ENCODE peak calls at places on chromosomes 12 and 14, in nine cellular contexts. One of them, this sample, is unnamed.
A peak's percentile ranks its signal among the peaks of the same experiment; 100 is the strongest.

GRCh38 chr12:10285919-10286318 is 21.8 kb upstream of the KLRD1 start:
- DNase-seq in left lung: no peak
- DNase-seq in fibroblast of pulmonary artery: no peak
- DNase-seq in OCI-LY7: peak; percentile 78
- DNase-seq in body of pancreas: no peak
- DNase-seq in tibial nerve: no peak
- DNase-seq in cardiac fibroblast: no peak
- DNase-seq in BE2C: no peak
- DNase-seq in right lobe of liver: no peak
- DNase-seq in this sample: peak; percentile 11

GRCh38 chr14:90114554-90114953 is 52.8 kb downstream of the KCNK13 start:
- DNase-seq in cardiac fibroblast: no peak
- DNase-seq in BE2C: peak; percentile 42
- DNase-seq in right lobe of liver: no peak
- DNase-seq in OCI-LY7: no peak
- DNase-seq in left lung: no peak
- DNase-seq in body of pancreas: no peak
- DNase-seq in fibroblast of pulmonary artery: no peak
- DNase-seq in tibial nerve: no peak
- DNase-seq in this sample: no peak

GRCh38 chr12:110704231-110704630 is 15.3 kb upstream of the HVCN1 start:
- DNase-seq in right lobe of liver: no peak
- DNase-seq in cardiac fibroblast: no peak
- DNase-seq in BE2C: no peak
- DNase-seq in body of pancreas: no peak
- DNase-seq in left lung: no peak
- DNase-seq in tibial nerve: no peak
- DNase-seq in fibroblast of pulmonary artery: no peak
- DNase-seq in OCI-LY7: no peak
- DNase-seq in this sample: no peak

GRCh38 chr12:84920331-84920730 is 7.7 kb upstream of the SLC6A15 start:
- DNase-seq in cardiac fibroblast: no peak
- DNase-seq in body of pancreas: no peak
- DNase-seq in fibroblast of pulmonary artery: peak; percentile 35
- DNase-seq in right lobe of liver: no peak
- DNase-seq in tibial nerve: no peak
- DNase-seq in OCI-LY7: no peak
- DNase-seq in BE2C: no peak
- DNase-seq in left lung: no peak
- DNase-seq in this sample: no peak

GRCh38 chr12:51911788-51912711 is 4.7 kb downstream of the ACVRL1 start:
- DNase-seq in body of pancreas: no peak
- DNase-seq in left lung: no peak
- DNase-seq in OCI-LY7: no peak
- DNase-seq in cardiac fibroblast: peak; percentile 51
- DNase-seq in tibial nerve: no peak
- DNase-seq in right lobe of liver: peak; percentile 51
- DNase-seq in BE2C: peak; percentile 56
- DNase-seq in fibroblast of pulmonary artery: peak; percentile 56
- DNase-seq in this sample: no peak

GRCh38 chr14:104118006-104118844 is 20.2 kb upstream of the KIF26A start:
- DNase-seq in right lobe of liver: peak; percentile 53
- DNase-seq in left lung: no peak
- DNase-seq in fibroblast of pulmonary artery: no peak
- DNase-seq in cardiac fibroblast: no peak
- DNase-seq in tibial nerve: no peak
- DNase-seq in body of pancreas: peak; percentile 14
- DNase-seq in OCI-LY7: no peak
- DNase-seq in BE2C: peak; percentile 9
- DNase-seq in this sample: no peak

GRCh38 chr14:26598081-26598671 is 343 bp upstream of the NOVA1 start:
- DNase-seq in OCI-LY7: no peak
- DNase-seq in left lung: peak; percentile 57
- DNase-seq in BE2C: peak; percentile 89
- DNase-seq in tibial nerve: peak; percentile 88
- DNase-seq in cardiac fibroblast: peak; percentile 98
- DNase-seq in right lobe of liver: peak; percentile 67
- DNase-seq in body of pancreas: peak; percentile 79
- DNase-seq in fibroblast of pulmonary artery: peak; percentile 98
- DNase-seq in this sample: no peak

GRCh38 chr12:67648306-67649164 is at the start of gene DYRK2:
- DNase-seq in OCI-LY7: peak; percentile 89
- DNase-seq in body of pancreas: peak; percentile 79
- DNase-seq in tibial nerve: peak; percentile 70
- DNase-seq in right lobe of liver: peak; percentile 83
- DNase-seq in left lung: peak; percentile 81
- DNase-seq in fibroblast of pulmonary artery: peak; percentile 78
- DNase-seq in BE2C: peak; percentile 90
- DNase-seq in cardiac fibroblast: peak; percentile 86
- DNase-seq in this sample: peak; percentile 89

GRCh38 chr12:46401703-46402102 is 29.1 kb upstream of the SLC38A2 start:
- DNase-seq in right lobe of liver: no peak
- DNase-seq in fibroblast of pulmonary artery: peak; percentile 72
- DNase-seq in cardiac fibroblast: peak; percentile 87
- DNase-seq in OCI-LY7: no peak
- DNase-seq in body of pancreas: peak; percentile 43
- DNase-seq in left lung: no peak
- DNase-seq in BE2C: peak; percentile 30
- DNase-seq in tibial nerve: no peak
- DNase-seq in this sample: no peak
- TF ChIP-seq CTCF in right lobe of liver: no peak
- TF ChIP-seq CTCF in fibroblast of pulmonary artery: peak; percentile 52
- TF ChIP-seq CTCF in cardiac fibroblast: peak; percentile 50
- TF ChIP-seq CTCF in OCI-LY7: no peak
- TF ChIP-seq CTCF in body of pancreas: peak; percentile 49
- TF ChIP-seq CTCF in left lung: no peak
- TF ChIP-seq CTCF in BE2C: peak; percentile 24
- TF ChIP-seq CTCF in tibial nerve: peak; percentile 26
- TF ChIP-seq CTCF in this sample: no peak

DNA sequence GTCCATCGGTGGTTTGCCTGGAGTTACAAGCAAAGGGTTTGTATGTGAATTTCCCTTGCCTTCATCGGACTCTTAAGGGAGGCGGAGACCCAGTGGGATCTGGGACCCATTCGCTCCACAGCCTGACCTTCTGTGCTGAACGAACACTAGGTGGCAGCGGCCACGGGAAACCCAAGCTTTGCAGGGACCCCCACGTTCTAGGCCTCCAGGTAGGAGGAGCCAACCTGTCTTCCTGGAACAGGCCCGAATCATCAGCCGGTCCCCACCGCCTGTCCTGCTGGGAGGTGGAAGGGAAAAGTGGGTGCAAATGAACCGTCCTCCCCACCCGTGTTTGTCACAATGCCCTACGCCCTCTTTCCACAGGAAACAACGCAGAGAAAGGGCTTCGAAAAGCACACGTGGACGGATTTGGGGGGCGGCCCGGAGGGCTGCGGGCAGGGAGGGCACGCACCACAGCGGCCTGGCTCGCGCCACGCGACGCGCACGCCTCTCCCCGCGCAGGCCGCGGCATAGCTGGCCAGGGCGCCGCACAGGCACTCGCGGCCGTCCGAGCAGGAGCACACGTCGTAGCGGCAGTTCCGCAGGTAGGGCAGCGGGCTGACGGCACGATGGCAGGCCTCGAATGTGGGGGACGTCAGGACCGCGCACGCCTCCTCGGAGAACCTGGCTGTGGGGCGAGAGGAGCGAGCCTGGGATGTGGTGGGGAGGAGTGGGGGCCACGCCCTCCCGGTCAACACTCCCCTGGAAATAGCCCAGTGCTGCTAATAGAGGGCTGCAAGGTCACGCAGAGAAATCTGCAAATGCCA is 67.9 kb downstream of the VWF start:
- DNase-seq in BE2C: peak; percentile 60
- DNase-seq in body of pancreas: no peak
- DNase-seq in OCI-LY7: peak; percentile 52
- DNase-seq in left lung: no peak
- DNase-seq in right lobe of liver: peak; percentile 53
- DNase-seq in tibial nerve: no peak
- DNase-seq in cardiac fibroblast: no peak
- DNase-seq in fibroblast of pulmonary artery: no peak
- DNase-seq in this sample: no peak
- H3K4me3 ChIP-seq in BE2C: no peak overlapping the region
- H3K4me3 ChIP-seq in body of pancreas: no peak overlapping the region
- H3K4me3 ChIP-seq in OCI-LY7: no peak overlapping the region
- H3K4me3 ChIP-seq in left lung: no peak overlapping the region
- H3K4me3 ChIP-seq in right lobe of liver: no peak overlapping the region
- H3K4me3 ChIP-seq in tibial nerve: no peak overlapping the region
- H3K4me3 ChIP-seq in cardiac fibroblast: no peak overlapping the region
- H3K4me3 ChIP-seq in fibroblast of pulmonary artery: no peak overlapping the region
- H3K4me3 ChIP-seq in this sample: no peak overlapping the region

GRCh38 chr12:50181691-50182090 is 14.5 kb upstream of the CERS5 start:
- DNase-seq in cardiac fibroblast: no peak
- DNase-seq in left lung: no peak
- DNase-seq in OCI-LY7: no peak
- DNase-seq in BE2C: no peak
- DNase-seq in tibial nerve: no peak
- DNase-seq in body of pancreas: no peak
- DNase-seq in fibroblast of pulmonary artery: no peak
- DNase-seq in right lobe of liver: no peak
- DNase-seq in this sample: no peak
- TF ChIP-seq CTCF in cardiac fibroblast: no peak
- TF ChIP-seq CTCF in left lung: no peak
- TF ChIP-seq CTCF in OCI-LY7: no peak
- TF ChIP-seq CTCF in BE2C: no peak
- TF ChIP-seq CTCF in tibial nerve: no peak
- TF ChIP-seq CTCF in body of pancreas: no peak
- TF ChIP-seq CTCF in fibroblast of pulmonary artery: no peak
- TF ChIP-seq CTCF in right lobe of liver: no peak
- TF ChIP-seq CTCF in this sample: no peak

GRCh38 chr14:74611672-74612345 is at the start of gene LTBP2:
- DNase-seq in OCI-LY7: no peak
- DNase-seq in tibial nerve: no peak
- DNase-seq in body of pancreas: peak; percentile 35
- DNase-seq in cardiac fibroblast: no peak
- DNase-seq in right lobe of liver: no peak
- DNase-seq in fibroblast of pulmonary artery: no peak
- DNase-seq in left lung: no peak
- DNase-seq in BE2C: no peak
- DNase-seq in this sample: no peak

GRCh38 chr14:74610866-74611671 is 968 bp downstream of the LTBP2 start:
- DNase-seq in body of pancreas: no peak
- DNase-seq in fibroblast of pulmonary artery: peak; percentile 53
- DNase-seq in OCI-LY7: no peak
- DNase-seq in cardiac fibroblast: peak; percentile 53
- DNase-seq in tibial nerve: no peak
- DNase-seq in left lung: no peak
- DNase-seq in right lobe of liver: no peak
- DNase-seq in BE2C: no peak
- DNase-seq in this sample: no peak

GRCh38 chr14:74614508-74615495 is 2.8 kb upstream of the LTBP2 start:
- DNase-seq in left lung: no peak
- DNase-seq in body of pancreas: no peak
- DNase-seq in cardiac fibroblast: no peak
- DNase-seq in fibroblast of pulmonary artery: no peak
- DNase-seq in OCI-LY7: no peak
- DNase-seq in tibial nerve: no peak
- DNase-seq in right lobe of liver: no peak
- DNase-seq in BE2C: no peak
- DNase-seq in this sample: no peak

GRCh38 chr14:74612346-74613021 is 447 bp upstream of the LTBP2 start:
- DNase-seq in OCI-LY7: peak; percentile 86
- DNase-seq in left lung: peak; percentile 75
- DNase-seq in BE2C: peak; percentile 88
- DNase-seq in tibial nerve: peak; percentile 65
- DNase-seq in body of pancreas: peak; percentile 84
- DNase-seq in right lobe of liver: peak; percentile 82
- DNase-seq in fibroblast of pulmonary artery: peak; percentile 83
- DNase-seq in cardiac fibroblast: peak; percentile 85
- DNase-seq in this sample: peak; percentile 82

DNA sequence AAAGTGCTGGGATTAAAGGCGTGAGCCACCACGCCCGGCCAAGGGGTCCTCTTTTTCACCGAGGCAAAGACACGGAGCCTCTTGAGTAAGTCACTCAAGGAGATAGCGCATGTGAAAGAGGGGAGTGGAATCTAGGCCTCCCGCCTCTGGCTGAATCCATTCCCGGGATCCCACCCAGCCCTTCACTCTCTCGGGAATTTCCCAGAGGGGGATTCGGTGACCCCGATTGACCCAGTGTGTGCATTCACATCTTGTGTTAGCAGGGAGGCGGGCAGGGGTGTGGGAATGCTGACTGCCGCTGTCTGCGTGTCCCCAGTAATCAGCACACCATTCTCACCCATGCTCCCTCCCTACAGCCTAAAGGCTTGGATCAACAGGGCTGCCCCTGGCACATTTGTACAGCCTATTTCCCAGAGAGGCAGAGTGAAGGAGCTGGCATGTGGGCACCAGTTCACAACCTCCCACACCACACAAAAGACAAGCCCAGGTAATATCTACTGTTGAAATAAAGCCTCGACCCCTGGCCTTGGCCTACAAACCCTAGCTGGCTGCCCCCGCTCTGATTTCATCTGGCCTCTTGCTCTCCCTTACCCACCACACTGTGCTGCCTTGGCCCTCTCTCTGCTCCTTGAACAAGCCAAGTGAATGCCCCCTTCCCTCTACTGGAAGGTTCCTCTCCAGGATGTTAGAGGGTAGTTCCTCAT is 1.3 kb upstream of the LTBP2 start:
- DNase-seq in BE2C: no peak
- DNase-seq in fibroblast of pulmonary artery: no peak
- DNase-seq in OCI-LY7: no peak
- DNase-seq in body of pancreas: no peak
- DNase-seq in cardiac fibroblast: no peak
- DNase-seq in tibial nerve: no peak
- DNase-seq in right lobe of liver: no peak
- DNase-seq in left lung: no peak
- DNase-seq in this sample: no peak
- H3K4me3 ChIP-seq in BE2C: no peak overlapping the region
- H3K4me3 ChIP-seq in fibroblast of pulmonary artery: no peak overlapping the region
- H3K4me3 ChIP-seq in OCI-LY7: no peak overlapping the region
- H3K4me3 ChIP-seq in body of pancreas: no peak overlapping the region
- H3K4me3 ChIP-seq in cardiac fibroblast: peak overlapping the region; percentile 21
- H3K4me3 ChIP-seq in tibial nerve: no peak overlapping the region
- H3K4me3 ChIP-seq in right lobe of liver: no peak overlapping the region
- H3K4me3 ChIP-seq in left lung: no peak overlapping the region
- H3K4me3 ChIP-seq in this sample: no peak overlapping the region

GRCh38 chr14:77068515-77069200 is 29.4 kb upstream of the CIPC start:
- DNase-seq in body of pancreas: no peak
- DNase-seq in left lung: no peak
- DNase-seq in tibial nerve: no peak
- DNase-seq in BE2C: no peak
- DNase-seq in fibroblast of pulmonary artery: no peak
- DNase-seq in OCI-LY7: no peak
- DNase-seq in cardiac fibroblast: no peak
- DNase-seq in right lobe of liver: no peak
- DNase-seq in this sample: no peak
- TF ChIP-seq CTCF in body of pancreas: no peak
- TF ChIP-seq CTCF in left lung: no peak
- TF ChIP-seq CTCF in tibial nerve: peak; percentile 8
- TF ChIP-seq CTCF in BE2C: no peak
- TF ChIP-seq CTCF in fibroblast of pulmonary artery: no peak
- TF ChIP-seq CTCF in OCI-LY7: peak; percentile 20
- TF ChIP-seq CTCF in cardiac fibroblast: no peak
- TF ChIP-seq CTCF in right lobe of liver: no peak
- TF ChIP-seq CTCF in this sample: no peak

DNA sequence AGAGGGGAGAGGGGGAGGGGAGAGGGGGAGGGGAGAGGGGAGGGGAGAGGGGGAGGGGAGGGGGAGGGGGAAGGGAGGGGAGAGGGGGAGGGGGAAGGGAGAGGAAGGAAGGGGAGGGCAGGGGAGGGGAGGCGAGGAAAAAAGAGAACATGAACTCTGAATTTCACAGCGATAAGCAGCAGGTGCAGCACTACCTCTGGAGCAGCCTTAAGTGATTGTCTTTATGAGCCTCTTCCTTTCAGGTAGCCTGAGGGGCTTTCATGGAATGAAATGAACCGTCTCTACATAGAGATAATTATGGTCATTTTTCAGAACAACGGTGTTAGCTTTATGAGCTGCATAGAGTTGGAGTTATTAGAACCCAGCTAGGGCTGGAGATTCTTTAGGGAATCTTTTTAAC is 18.1 kb upstream of the PTCSC3 start:
- DNase-seq in cardiac fibroblast: no peak
- DNase-seq in tibial nerve: no peak
- DNase-seq in body of pancreas: no peak
- DNase-seq in fibroblast of pulmonary artery: no peak
- DNase-seq in OCI-LY7: no peak
- DNase-seq in left lung: no peak
- DNase-seq in BE2C: no peak
- DNase-seq in right lobe of liver: no peak
- DNase-seq in this sample: no peak
- H3K4me3 ChIP-seq in cardiac fibroblast: no peak overlapping the region
- H3K4me3 ChIP-seq in tibial nerve: no peak overlapping the region
- H3K4me3 ChIP-seq in body of pancreas: no peak overlapping the region
- H3K4me3 ChIP-seq in fibroblast of pulmonary artery: no peak overlapping the region
- H3K4me3 ChIP-seq in OCI-LY7: no peak overlapping the region
- H3K4me3 ChIP-seq in left lung: no peak overlapping the region
- H3K4me3 ChIP-seq in BE2C: no peak overlapping the region
- H3K4me3 ChIP-seq in right lobe of liver: no peak overlapping the region
- H3K4me3 ChIP-seq in this sample: no peak overlapping the region

This sample was measured in GM06990.